ENCODE peak calls at places on chromosome 18, in ten cellular contexts. L is endothelial cell of umbilical vein, N is epithelial cell of esophagus, V is skeletal muscle cell, D is heart right ventricle, T is Peyer's patch, O is AG09309, I is kidney epithelial cell, U is tibial nerve, M is AG04449. S is an unnamed sample.

GRCh38 chr18:71114550-71115210 is 825.8 kb downstream of the SOCS6 start:
- DNase-seq in T (no peak), V (no peak), U (no peak), N (no peak), O (no peak), M (no peak), L (no peak), I (no peak), D (no peak), S (no peak)

GRCh38 chr18:8073167-8073566 is 506.1 kb downstream of the PTPRM start:
- DNase-seq in V (no peak), I (no peak), U (no peak), M (no peak), T (no peak), L (no peak), O (no peak), N (no peak), D (no peak), S (no peak)

GRCh38 chr18:49368161-49368875 is 92.1 kb downstream of the DYM start:
- DNase-seq in U (no peak), T (no peak), N (no peak), D (no peak), I (no peak), O (no peak), L (no peak), V (no peak), M (no peak), S (no peak)

GRCh38 chr18:21933931-21934765 is 193.6 kb downstream of the MIB1 start:
- DNase-seq in M (no peak), N (no peak), T (no peak), D (no peak), L (no peak), U (no peak), V (no peak), O (no peak), I (no peak), S (no peak)

GRCh38 chr18:73461780-73462059 is 593.9 kb upstream of the NETO1 start:
- DNase-seq in V (peak), T (no peak), I (no peak), D (no peak), N (peak), O (no peak), M (no peak), U (no peak), L (no peak), S (no peak)

GRCh38 chr18:57397440-57397839 is 37.7 kb upstream of the ONECUT2 start:
- DNase-seq in I (peak), T (no peak), N (peak), U (no peak), L (no peak), O (no peak), M (peak), D (no peak), V (peak), S (no peak)

GRCh38 chr18:2040279-2040678 is 531.0 kb downstream of the METTL4 start:
- DNase-seq in V (no peak), T (no peak), L (no peak), O (no peak), D (no peak), I (no peak), M (no peak), U (no peak), N (no peak), S (no peak)

GRCh38 chr18:48778344-48779011 is 172.3 kb downstream of the SMAD7 start:
- DNase-seq in I (no peak), U (no peak), M (no peak), N (no peak), L (no peak), V (no peak), O (no peak), D (no peak), T (no peak), S (no peak)

GRCh38 chr18:49585781-49586663 is 24.2 kb downstream of the LIPG start:
- DNase-seq in U (no peak), N (no peak), O (no peak), D (no peak), L (no peak), I (no peak), V (no peak), T (no peak), M (no peak), S (peak)

GRCh38 chr18:56321470-56321869 is 316.9 kb downstream of the TXNL1 start:
- DNase-seq in O (no peak), U (no peak), N (no peak), T (no peak), D (peak), V (peak), I (no peak), M (no peak), L (no peak), S (no peak)

GRCh38 chr18:10490401-10491289 is 35.2 kb upstream of the NAPG start:
- DNase-seq in O (no peak), U (no peak), M (no peak), N (no peak), D (no peak), V (no peak), L (no peak), I (no peak), T (peak), S (no peak)

DNA sequence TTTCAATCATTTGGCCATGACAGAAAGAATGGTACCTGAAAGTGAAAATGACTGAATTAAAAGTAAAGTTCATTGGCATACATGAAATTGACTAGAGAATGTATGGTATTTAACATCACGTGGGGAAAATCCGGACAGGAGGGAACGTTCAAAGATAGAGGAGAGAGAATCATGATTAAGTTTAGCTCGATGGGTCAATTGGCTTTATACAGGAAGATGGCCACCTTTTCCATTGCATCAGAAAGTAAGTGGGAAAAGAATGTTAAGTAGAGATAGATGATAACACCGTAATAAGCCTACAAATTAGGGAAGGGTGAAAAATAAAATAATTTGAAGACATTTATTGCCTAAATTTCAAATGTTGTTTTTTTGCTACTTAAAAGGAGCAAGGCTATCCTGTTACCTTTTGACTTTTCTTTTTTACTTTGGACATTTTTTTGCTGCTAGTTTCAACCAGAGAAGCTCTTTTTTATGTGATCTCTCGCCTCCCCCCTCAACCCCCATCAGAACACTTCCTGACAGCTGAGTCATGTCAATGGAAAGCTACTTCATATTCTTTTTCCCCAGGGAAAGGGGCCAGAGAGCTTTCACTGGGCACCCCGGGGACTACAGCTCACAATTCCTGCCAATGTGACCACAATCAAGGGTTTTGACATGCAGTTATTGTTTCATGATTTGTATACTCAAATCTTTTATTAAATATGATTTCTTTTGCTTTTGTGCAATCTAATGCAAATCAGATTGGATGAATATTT is 767 bp upstream of the CCDC102B start:
- DNase-seq in D (peak), I (peak), M (peak), O (peak), T (no peak), N (peak), U (no peak), V (peak), L (peak), S (no peak)
- H3K4me3 ChIP-seq in D (no peak), I (no peak), M (no peak), O (no peak), T (no peak), N (no peak), U (no peak), V (no peak), L (no peak), S (no peak)

GRCh38 chr18:79797518-79798345 is at the start of gene KCNG2:
- DNase-seq in D (no peak), L (no peak), I (no peak), M (no peak), O (no peak), T (no peak), U (no peak), V (no peak), N (peak), S (no peak)
- H3K4me3 ChIP-seq in D (peak), L (no peak), I (no peak), M (no peak), O (no peak), T (peak), U (peak), V (peak), N (no peak), S (no peak)

DNA sequence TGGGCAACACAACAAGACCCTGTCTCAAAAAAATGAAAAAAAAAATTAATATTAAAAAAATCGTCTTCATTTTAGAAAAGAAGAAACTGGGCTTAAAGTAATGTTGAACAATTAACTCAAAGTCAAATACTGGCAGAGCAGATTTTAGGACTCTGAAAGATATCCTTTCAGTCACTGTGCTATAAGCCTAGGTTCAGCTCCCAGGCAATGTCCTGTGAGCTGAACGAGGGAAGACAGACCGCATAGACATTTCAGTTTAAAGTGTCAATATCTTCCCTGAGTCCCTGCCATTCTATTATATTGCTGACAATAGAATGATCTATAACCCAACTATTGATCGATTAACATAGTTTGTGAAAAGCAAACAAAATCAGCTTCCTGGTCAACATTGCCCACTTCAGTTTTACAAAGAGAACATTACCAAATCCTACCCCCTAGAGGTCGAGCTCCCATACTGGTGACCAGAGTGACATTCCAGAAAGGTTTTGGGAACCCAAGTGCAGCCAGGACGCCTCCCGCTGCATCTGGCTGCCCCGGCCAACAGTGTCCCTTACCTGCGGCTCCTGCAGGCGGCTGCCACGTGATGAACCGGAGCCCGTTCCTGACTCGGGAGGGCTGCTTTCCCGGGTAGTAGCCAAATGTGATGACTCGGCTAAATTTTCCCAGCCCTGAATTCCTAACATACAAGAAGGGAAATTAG is 639 bp downstream of the MRO start:
- DNase-seq in T (peak), M (no peak), U (no peak), N (peak), I (no peak), V (no peak), O (no peak), L (peak), D (peak), S (no peak)
- H3K4me3 ChIP-seq in T (peak), M (peak), U (peak), N (peak), I (peak), V (peak), O (peak), L (no peak), D (peak), S (peak)

GRCh38 chr18:62738638-62739037 is 23.3 kb downstream of the PHLPP1 start:
- DNase-seq in O (no peak), N (no peak), L (no peak), V (no peak), T (no peak), U (no peak), I (no peak), M (no peak), D (no peak), S (no peak)

GRCh38 chr18:62735387-62735786 is 20.0 kb downstream of the PHLPP1 start:
- DNase-seq in I (no peak), D (no peak), M (no peak), N (no peak), O (no peak), U (no peak), V (no peak), T (no peak), L (no peak), S (no peak)

GRCh38 chr18:62737474-62737873 is 22.1 kb downstream of the PHLPP1 start:
- DNase-seq in U (no peak), T (no peak), M (no peak), D (no peak), I (no peak), V (no peak), N (no peak), O (no peak), L (no peak), S (no peak)

GRCh38 chr18:62732631-62733030 is 17.3 kb downstream of the PHLPP1 start:
- DNase-seq in V (no peak), I (no peak), O (no peak), N (no peak), M (no peak), T (no peak), L (no peak), U (no peak), D (no peak), S (no peak)

DNA sequence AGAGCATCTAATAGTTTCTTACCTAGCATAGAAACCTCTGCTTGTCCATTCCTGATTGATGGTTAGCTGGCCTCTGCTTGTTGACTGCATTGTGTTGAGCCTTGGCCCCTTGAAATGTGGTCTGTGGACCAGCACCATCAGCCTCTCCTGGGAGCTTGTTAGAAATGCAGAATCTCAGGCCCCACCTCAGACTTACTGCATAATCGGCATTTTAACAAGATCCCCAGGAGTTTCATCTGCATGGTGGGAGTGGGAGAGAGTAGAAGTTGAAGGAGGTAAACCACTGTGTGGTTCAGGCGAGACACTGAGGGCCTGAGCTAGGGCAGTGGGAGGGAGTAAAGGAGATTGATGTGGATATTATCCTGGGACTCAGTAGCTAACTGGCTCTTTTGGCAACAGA is 20.7 kb downstream of the PHLPP1 start:
- DNase-seq in U (no peak), O (no peak), D (no peak), L (no peak), I (no peak), T (no peak), M (no peak), V (no peak), N (no peak), S (no peak)
- H3K4me3 ChIP-seq in U (no peak), O (no peak), D (no peak), L (no peak), I (no peak), T (no peak), M (no peak), V (no peak), N (no peak), S (no peak)

GRCh38 chr18:62715439-62715792 is at the start of gene PHLPP1:
- DNase-seq in T (no peak), O (no peak), N (no peak), U (no peak), V (no peak), I (no peak), D (no peak), M (no peak), L (no peak), S (peak)
- H3K4me3 ChIP-seq in T (peak), O (peak), N (peak), U (peak), V (peak), I (peak), D (peak), M (peak), L (peak), S (peak)